ENCODE peak calls at places on chromosome 11, in eight cellular contexts. N is B cell; H is HFFc6; R is kidney; W is astrocyte of the cerebellum; D is activated T-helper 2 cell treated with anti-CD3 and anti-CD28 coated beads, Interferon-gamma antibody, Interleukin-2, Interleukin-4, amounts not matched to agents 10 μg/mL and 5 μg/mL and 100 μg/mL, durations not matched to agents 14 hours and 24 hours and 36 hours; G is K562; I is GM12891. K is an unnamed sample.

GRCh38 chr11:6357222-6357621 is 33.1 kb upstream of the SMPD1 start:
- DNase-seq in N (no peak), H (peak; percentile 91), R (no peak), W (peak; percentile 56), D (no peak), G (peak; percentile 42), I (no peak), K (peak; percentile 78)

GRCh38 chr11:116107229-116107628 is 603.0 kb upstream of the CADM1 start:
- DNase-seq in N (no peak), H (no peak), R (no peak), W (no peak), D (no peak), G (no peak), I (no peak), K (no peak)

GRCh38 chr11:115929618-115930129 is 425.5 kb upstream of the CADM1 start:
- DNase-seq in N (no peak), H (no peak), R (no peak), W (no peak), D (no peak), G (no peak), I (no peak), K (no peak)

GRCh38 chr11:18527512-18527911 is 770 bp upstream of the TSG101 start:
- DNase-seq in N (no peak), H (peak; percentile 83), R (no peak), W (no peak), D (no peak), G (peak; percentile 14), I (no peak), K (peak; percentile 38)

GRCh38 chr11:60718524-60719316 is 5.8 kb upstream of the MS4A18 start:
- DNase-seq in N (no peak), H (no peak), R (no peak), W (no peak), D (no peak), G (no peak), I (no peak), K (no peak)

GRCh38 chr11:111360150-111361043 is 18.7 kb downstream of the POU2AF1 start:
- DNase-seq in N (no peak), H (no peak), R (no peak), W (no peak), D (no peak), G (no peak), I (no peak), K (no peak)

GRCh38 chr11:34653851-34654490 is 33.1 kb downstream of the EHF start:
- DNase-seq in N (no peak), H (peak; percentile 98), R (peak; percentile 89), W (peak; percentile 68), D (no peak), G (peak; percentile 24), I (no peak), K (peak; percentile 77)

GRCh38 chr11:2302280-2302843 is 549 bp downstream of the TSPAN32 start:
- DNase-seq in N (peak; percentile 64), H (no peak), R (peak; percentile 70), W (no peak), D (no peak), G (no peak), I (no peak), K (no peak)

GRCh38 chr11:73058989-73059674 is 83.0 kb downstream of the FCHSD2 start:
- DNase-seq in N (no peak), H (no peak), R (no peak), W (no peak), D (no peak), G (no peak), I (no peak), K (no peak)

GRCh38 chr11:94655291-94655690 is 88.1 kb downstream of the PIWIL4 start:
- DNase-seq in N (no peak), H (no peak), R (no peak), W (no peak), D (no peak), G (no peak), I (no peak), K (no peak)

K was measured in AG08396.